ENCODE peak calls at places on chromosome 20, in eight cellular contexts. C is endothelial cell of umbilical vein; H is lower lobe of right lung; P is left ventricle myocardium inferior; Y is CD8-positive, alpha-beta T cell; L is kidney; O is esophagus squamous epithelium; G is breast epithelium. R is an unnamed sample. For H3K4me1, the result is how much of the 10 kb centered on the place peaks cover.

GRCh38 chr20:47665221-47665991 is 119.9 kb downstream of the SULF2 start:
- DNase-seq in C (no peak), H (no peak), P (no peak), Y (no peak), L (no peak), O (no peak), G (no peak), R (peak)

GRCh38 chr20:24838551-24839530 is 110.2 kb upstream of the CST7 start:
- DNase-seq in C (no peak), H (no peak), P (no peak), Y (no peak), L (no peak), O (no peak), G (no peak), R (no peak)

GRCh38 chr20:43583982-43584432 is 6.7 kb upstream of the IFT52 start:
- DNase-seq in C (no peak), H (peak), P (peak), Y (no peak), L (peak), O (no peak), G (no peak), R (peak)

GRCh38 chr20:5077761-5078387 is 41.9 kb downstream of the PCNA start:
- DNase-seq in C (no peak), H (no peak), P (no peak), Y (peak), L (no peak), O (no peak), G (no peak), R (no peak)

GRCh38 chr20:45853484-45853883 is 3.7 kb downstream of the ACOT8 start:
- DNase-seq in C (no peak), H (no peak), P (no peak), Y (no peak), L (no peak), O (no peak), G (no peak), R (no peak)

GRCh38 chr20:24086121-24086520 is 97.5 kb upstream of the GGTLC1 start:
- DNase-seq in C (no peak), H (no peak), P (no peak), Y (no peak), L (no peak), O (no peak), G (no peak), R (no peak)

GRCh38 chr20:25517124-25517523 is 68.2 kb downstream of the NINL start:
- DNase-seq in C (no peak), H (no peak), P (no peak), Y (no peak), L (no peak), O (no peak), G (no peak), R (no peak)

GRCh38 chr20:36147707-36148106 is 6.8 kb upstream of the EPB41L1 start:
- DNase-seq in C (no peak), H (no peak), P (no peak), Y (no peak), L (no peak), O (no peak), G (no peak), R (no peak)

GRCh38 chr20:6976096-6976495 is 208.6 kb downstream of the BMP2 start:
- DNase-seq in C (no peak), H (no peak), P (no peak), Y (no peak), L (no peak), O (no peak), G (no peak), R (no peak)

GRCh38 chr20:14189794-14190402 is 147.5 kb downstream of the FLRT3 start:
- DNase-seq in C (peak), H (no peak), P (no peak), Y (no peak), L (no peak), O (no peak), G (no peak), R (no peak)

GRCh38 chr20:5848711-5849505 is 98.7 kb downstream of the SHLD1 start:
- DNase-seq in C (peak), H (no peak), P (no peak), Y (no peak), L (no peak), O (no peak), G (no peak), R (no peak)

GRCh38 chr20:36017034-36017951 is 48.9 kb downstream of the CNBD2 start:
- DNase-seq in C (peak), H (peak), P (no peak), Y (no peak), L (peak), O (no peak), G (peak), R (peak)

GRCh38 chr20:43022568-43022967 is 167.1 kb downstream of the PTPRT start:
- DNase-seq in C (no peak), H (no peak), P (no peak), Y (no peak), L (no peak), O (no peak), G (no peak), R (peak)

GRCh38 chr20:8601542-8601912 is 467.4 kb upstream of the PLCB4 start:
- DNase-seq in C (no peak), H (no peak), P (no peak), Y (no peak), L (no peak), O (no peak), G (no peak), R (no peak)

GRCh38 chr20:53606364-53606985 is 12.8 kb upstream of the ZNF217 start:
- DNase-seq in C (peak), H (no peak), P (no peak), Y (peak), L (no peak), O (no peak), G (no peak), R (no peak)

GRCh38 chr20:34337982-34338756 is 24.9 kb upstream of the ITCH start:
- DNase-seq in C (no peak), H (no peak), P (no peak), Y (no peak), L (no peak), O (no peak), G (no peak), R (no peak)
- H3K4me1 ChIP-seq in C (under half), H (under half), P (under half), Y (under half), L (under half), O (under half), G (under half), R (under half)

GRCh38 chr20:823326-823902 is 10.1 kb upstream of the FAM110A start:
- DNase-seq in C (no peak), H (no peak), P (no peak), Y (no peak), L (no peak), O (no peak), G (no peak), R (no peak)
- H3K27ac ChIP-seq in C (no peak), H (no peak), P (no peak), Y (no peak), L (no peak), O (no peak), G (no peak), R (no peak)

DNA sequence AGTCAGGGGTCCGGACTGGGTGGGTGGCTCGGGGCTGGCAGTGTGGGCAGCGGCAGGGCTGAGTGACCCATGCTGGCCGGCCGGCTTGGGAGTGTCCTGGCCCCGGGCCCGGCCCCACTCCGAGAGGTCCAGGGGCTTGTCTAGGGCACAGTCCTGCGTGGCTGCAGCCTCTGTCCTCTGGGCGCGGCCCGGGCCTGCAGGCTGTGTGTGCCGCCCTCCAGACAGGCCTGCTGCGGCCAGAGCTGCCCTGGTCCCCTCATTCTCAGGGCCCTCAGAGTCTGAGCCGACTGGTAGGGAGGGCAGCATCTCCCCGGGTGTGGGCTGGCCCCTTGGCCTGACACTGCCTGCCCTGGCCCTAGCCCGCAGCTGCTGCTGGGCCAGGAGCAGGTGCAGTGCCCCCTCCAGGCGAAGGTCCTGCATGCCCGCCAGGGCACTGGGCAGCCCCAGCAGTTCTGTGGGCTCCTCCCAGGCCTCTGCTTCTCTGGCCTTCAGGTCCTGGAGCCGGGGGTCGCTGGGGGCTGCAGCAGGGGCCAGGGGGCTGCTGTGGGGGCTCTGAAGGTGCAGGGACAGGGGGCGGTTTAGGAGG is 6.9 kb upstream of the CABLES2 start:
- DNase-seq in C (no peak), H (no peak), P (no peak), Y (no peak), L (no peak), O (no peak), G (no peak), R (peak)
- TF ChIP-seq CTCF in C (peak), H (no peak), P (no peak), Y (no peak), L (no peak), O (no peak), G (no peak), R (peak)

GRCh38 chr20:3800878-3801260 is 4.8 kb downstream of the CDC25B start:
- DNase-seq in C (no peak), H (peak), P (no peak), Y (no peak), L (peak), O (no peak), G (no peak), R (peak)

GRCh38 chr20:3802524-3803239 is 6.6 kb downstream of the CDC25B start:
- DNase-seq in C (no peak), H (peak), P (no peak), Y (no peak), L (no peak), O (no peak), G (peak), R (no peak)

GRCh38 chr20:3801299-3801698 is 5.2 kb downstream of the CDC25B start:
- DNase-seq in C (no peak), H (peak), P (no peak), Y (no peak), L (peak), O (no peak), G (no peak), R (no peak)

GRCh38 chr20:3803289-3803688 is 7.2 kb downstream of the CDC25B start:
- DNase-seq in C (no peak), H (peak), P (no peak), Y (no peak), L (no peak), O (no peak), G (no peak), R (no peak)

GRCh38 chr20:3801846-3802245 is 5.7 kb downstream of the CDC25B start:
- DNase-seq in C (no peak), H (peak), P (no peak), Y (no peak), L (peak), O (no peak), G (no peak), R (no peak)
- H3K4me1 ChIP-seq in C (under half), H (half or more), P (under half), Y (half or more), L (under half), O (half or more), G (under half), R (under half)

DNA sequence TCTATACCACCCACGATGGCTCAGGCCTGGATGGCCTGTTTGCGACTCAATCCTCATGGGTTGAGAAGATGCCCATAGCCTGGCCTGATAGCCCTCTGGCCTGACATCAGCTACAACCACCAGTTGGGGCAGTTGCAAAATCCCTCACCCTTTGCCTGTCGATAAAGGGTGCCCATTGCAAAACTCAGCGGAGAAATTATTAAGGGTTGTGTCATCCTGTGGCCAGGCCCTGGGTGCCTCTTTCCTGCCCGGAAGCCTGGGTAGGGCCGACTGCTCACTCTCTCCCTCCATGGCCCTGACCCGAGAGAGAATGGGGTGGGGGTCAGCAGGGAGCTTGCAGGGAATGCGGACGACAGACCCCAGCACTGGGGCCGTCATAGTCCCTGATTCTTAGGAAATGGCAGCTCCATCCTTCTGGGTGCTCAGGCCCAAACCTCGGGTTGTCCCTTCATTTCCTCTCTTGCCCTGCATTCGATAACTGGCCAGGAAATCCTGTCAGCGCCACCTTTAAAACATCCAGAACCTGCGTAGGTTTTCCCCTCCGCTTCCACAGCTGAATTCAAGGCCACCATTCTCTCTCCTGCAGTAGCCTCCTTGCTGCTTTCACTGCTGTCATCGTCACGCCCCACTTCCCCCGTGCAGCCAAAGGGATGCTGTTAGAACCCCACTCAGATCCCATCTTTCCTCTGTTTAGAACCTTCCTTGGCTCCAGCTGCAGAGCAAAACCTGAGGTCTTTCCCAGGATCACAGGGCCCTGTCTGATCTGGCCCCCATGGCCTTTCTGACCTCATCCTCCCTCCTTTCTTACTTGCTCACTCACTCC is 31.1 kb downstream of the CEBPB start:
- DNase-seq in C (no peak), H (peak), P (peak), Y (no peak), L (peak), O (no peak), G (no peak), R (peak)
- H3K27ac ChIP-seq in C (no peak), H (peak), P (no peak), Y (no peak), L (no peak), O (peak), G (peak), R (peak)

DNA sequence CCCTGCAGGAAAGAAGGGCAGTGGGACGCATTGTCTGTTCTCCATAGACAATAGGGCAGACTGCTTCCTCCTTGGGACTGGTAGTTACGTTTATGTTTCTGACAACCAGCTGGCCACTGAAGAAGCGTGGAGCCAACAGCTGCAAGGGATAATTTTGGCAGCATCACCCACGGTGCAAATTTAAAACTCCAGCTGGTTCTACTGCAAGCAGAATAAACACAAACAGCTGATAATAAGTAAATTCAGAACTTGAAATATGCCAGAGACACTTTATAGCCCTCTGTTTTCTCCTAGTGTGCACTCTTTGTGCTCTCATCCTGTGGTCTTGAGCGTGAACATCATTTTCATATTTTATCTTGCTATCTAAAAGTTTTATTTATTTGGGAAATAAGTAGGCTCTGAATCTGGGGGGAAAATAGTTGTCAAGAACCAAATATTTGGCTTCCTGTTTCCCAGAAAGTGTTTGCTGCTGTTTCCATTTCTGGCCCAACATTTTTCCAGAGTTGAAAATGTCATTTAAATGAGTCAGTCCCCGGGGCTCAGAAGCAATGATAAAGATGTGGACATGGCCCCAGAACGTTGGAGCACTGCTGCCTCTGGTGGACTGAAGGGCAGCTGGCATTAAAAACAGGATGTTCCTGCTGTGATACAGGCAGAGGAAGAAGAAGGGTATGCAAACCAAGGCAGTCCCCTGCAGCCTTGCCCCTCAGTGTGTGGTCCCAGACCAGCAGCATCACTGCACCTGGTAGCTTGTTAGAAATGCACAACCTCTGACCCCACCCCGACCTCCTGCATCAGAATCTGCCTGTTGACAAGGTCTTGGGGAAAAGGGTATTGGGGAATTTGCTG is 12.5 kb upstream of the THBD start:
- DNase-seq in C (peak), H (peak), P (peak), Y (no peak), L (no peak), O (no peak), G (no peak), R (no peak)
- TF ChIP-seq CTCF in C (peak), H (peak), P (peak), Y (no peak), L (no peak), O (peak), G (no peak), R (peak)

GRCh38 chr20:44701116-44701865 is 13.9 kb upstream of the CCN5 start:
- DNase-seq in C (no peak), H (no peak), P (no peak), Y (no peak), L (peak), O (no peak), G (no peak), R (peak)
- H3K4me1 ChIP-seq in C (under half), H (under half), P (under half), Y (under half), L (under half), O (under half), G (under half), R (under half)

DNA sequence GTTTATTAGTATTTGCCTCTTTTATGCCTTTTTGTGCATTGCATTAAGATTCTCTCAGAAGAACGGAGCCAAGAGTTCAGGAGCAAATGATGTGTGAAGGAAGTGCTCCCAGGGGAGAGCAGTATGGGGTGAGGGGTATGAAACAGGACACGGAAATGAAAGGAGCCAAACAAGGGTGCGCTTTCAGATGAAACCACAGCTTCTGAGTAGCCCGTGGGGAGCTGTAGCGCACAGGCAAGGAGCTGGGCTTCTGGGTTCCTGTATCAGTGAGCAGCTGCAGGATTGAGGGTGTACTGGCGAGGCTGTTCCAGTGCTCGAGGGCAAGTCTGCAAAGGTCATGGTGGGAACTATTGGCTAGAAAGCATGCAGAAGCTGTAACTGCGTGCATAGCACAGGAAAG is 25.4 kb downstream of the ANKEF1 start:
- DNase-seq in C (no peak), H (no peak), P (no peak), Y (no peak), L (no peak), O (no peak), G (no peak), R (no peak)
- H3K27ac ChIP-seq in C (no peak), H (no peak), P (no peak), Y (no peak), L (no peak), O (no peak), G (no peak), R (no peak)

DNA sequence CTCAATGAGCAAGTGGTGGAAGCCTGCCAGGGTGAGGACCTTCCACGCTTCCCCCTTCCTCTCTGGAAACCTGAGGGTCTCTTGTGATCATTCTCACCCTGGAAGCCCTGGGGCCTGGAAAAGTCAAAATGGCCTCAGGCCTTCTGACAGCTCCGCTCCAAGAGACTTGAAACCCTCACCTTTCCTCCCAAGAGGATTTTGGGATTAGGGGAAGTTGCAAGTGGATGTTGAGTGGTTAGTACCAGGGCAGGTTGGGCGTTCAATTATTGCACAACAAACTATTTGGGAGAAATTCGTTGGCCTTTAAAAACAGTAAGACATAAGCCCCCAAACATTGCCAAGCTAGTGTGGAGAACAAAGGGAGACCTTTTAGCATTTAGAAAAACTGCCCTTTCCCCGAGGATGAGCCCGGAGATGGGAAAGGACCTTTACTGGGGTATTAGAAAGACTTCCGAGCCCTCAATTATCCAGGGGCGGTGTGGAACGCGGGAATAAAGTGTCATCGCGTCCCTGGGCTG is 4.7 kb downstream of the NKX2-2 start:
- DNase-seq in C (no peak), H (no peak), P (no peak), Y (no peak), L (no peak), O (no peak), G (no peak), R (no peak)
- TF ChIP-seq CTCF in C (no peak), H (no peak), P (no peak), Y (no peak), L (no peak), O (no peak), G (no peak), R (no peak)

DNA sequence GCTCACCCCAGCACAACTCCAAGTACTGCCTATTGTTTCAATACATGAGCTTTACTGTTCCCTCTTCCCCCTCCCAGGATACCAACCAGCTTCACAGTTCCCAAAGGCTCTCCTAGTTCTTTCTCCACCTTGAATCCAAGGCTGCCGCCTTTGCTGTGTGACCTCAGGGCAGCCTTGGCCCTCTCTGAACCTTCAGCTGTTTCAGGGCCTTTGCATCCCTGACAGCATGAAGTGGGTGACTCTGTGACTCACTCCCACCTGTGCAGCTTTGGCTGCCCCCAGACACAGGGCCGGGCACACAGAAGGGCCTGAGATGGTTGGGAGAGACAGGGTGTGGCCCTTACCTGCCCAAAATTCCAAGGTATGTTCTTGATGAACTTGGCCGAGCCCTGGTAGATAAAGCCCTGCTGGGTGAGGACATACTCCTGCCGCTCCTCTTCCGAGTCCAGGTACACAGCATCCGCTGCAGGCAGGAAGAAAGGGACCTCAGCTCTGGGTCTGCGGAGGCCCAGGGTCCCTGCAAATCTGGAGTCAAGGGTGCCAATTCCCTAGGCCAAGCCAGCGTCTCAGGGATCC is 14.4 kb downstream of the TGM2 start:
- DNase-seq in C (no peak), H (peak), P (no peak), Y (no peak), L (peak), O (no peak), G (no peak), R (no peak)
- H3K4me1 ChIP-seq in C (half or more), H (half or more), P (half or more), Y (under half), L (under half), O (under half), G (under half), R (under half)

R was measured in RWPE2.